ENCODE peak calls at places on chromosome 6, in eight cellular contexts. C is nephron progenitor cell; U is C1 segment of cervical spinal cord; W is PC-3; Q is foreskin fibroblast; E is GM12865; J is GM20000; I is activated naive CD4-positive, alpha-beta T cell. Y is an unnamed sample.

GRCh38 chr6:159761135-159761872 is 541 bp upstream of the ACAT2 start:
- DNase-seq in C (peak; percentile 47), U (no peak), W (peak; percentile 11), Q (peak; percentile 41), E (peak; percentile 30), J (peak; percentile 31), I (peak; percentile 26), Y (no peak)

GRCh38 chr6:93323630-93324029 is 95.7 kb downstream of the EPHA7 start:
- DNase-seq in C (no peak), U (no peak), W (no peak), Q (no peak), E (no peak), J (no peak), I (no peak), Y (no peak)

GRCh38 chr6:4953440-4953839 is 50.4 kb downstream of the RPP40 start:
- DNase-seq in C (no peak), U (no peak), W (no peak), Q (no peak), E (no peak), J (no peak), I (no peak), Y (no peak)

GRCh38 chr6:157952751-157953479 is 28.7 kb upstream of the SYNJ2 start:
- DNase-seq in C (no peak), U (no peak), W (peak; percentile 37), Q (peak; percentile 23), E (no peak), J (no peak), I (no peak), Y (no peak)

GRCh38 chr6:15296249-15296648 is 50.4 kb downstream of the JARID2 start:
- DNase-seq in C (no peak), U (no peak), W (no peak), Q (no peak), E (no peak), J (no peak), I (no peak), Y (no peak)

GRCh38 chr6:4270799-4271198 is 135.4 kb upstream of the ECI2 start:
- DNase-seq in C (no peak), U (no peak), W (peak; percentile 87), Q (peak; percentile 38), E (no peak), J (no peak), I (no peak), Y (peak; percentile 8)

GRCh38 chr6:54255881-54256280 is 52.4 kb upstream of the TINAG start:
- DNase-seq in C (no peak), U (no peak), W (no peak), Q (no peak), E (no peak), J (no peak), I (no peak), Y (no peak)

GRCh38 chr6:10511477-10511876 is 9.7 kb upstream of the GCNT2 start:
- DNase-seq in C (no peak), U (no peak), W (peak; percentile 53), Q (peak; percentile 19), E (no peak), J (no peak), I (no peak), Y (no peak)

GRCh38 chr6:164532546-164533362 is 776.7 kb downstream of the C6orf118 start:
- DNase-seq in C (peak; percentile 12), U (no peak), W (no peak), Q (no peak), E (no peak), J (no peak), I (no peak), Y (no peak)

GRCh38 chr6:144156334-144156733 is 6.0 kb downstream of the STX11 start:
- DNase-seq in C (no peak), U (no peak), W (no peak), Q (no peak), E (peak; percentile 33), J (peak; percentile 36), I (no peak), Y (no peak)

GRCh38 chr6:26053929-26054658 is 33.1 kb upstream of the HFE start:
- DNase-seq in C (no peak), U (no peak), W (peak; percentile 19), Q (peak; percentile 44), E (peak; percentile 25), J (no peak), I (no peak), Y (no peak)

GRCh38 chr6:73734843-73735453 is 38.9 kb downstream of the CD109 start:
- DNase-seq in C (no peak), U (no peak), W (no peak), Q (no peak), E (no peak), J (no peak), I (no peak), Y (no peak)

GRCh38 chr6:26022166-26022510 is 59.5 kb downstream of the TRIM38 start:
- DNase-seq in C (no peak), U (peak; percentile 40), W (peak; percentile 77), Q (peak; percentile 91), E (peak; percentile 89), J (peak; percentile 38), I (no peak), Y (peak; percentile 58)

GRCh38 chr6:166558156-166559025 is 28.1 kb downstream of the RAMACL start:
- DNase-seq in C (no peak), U (no peak), W (peak; percentile 10), Q (no peak), E (no peak), J (no peak), I (no peak), Y (no peak)

GRCh38 chr6:89818977-89819335 is 638 bp downstream of the MDN1 start:
- DNase-seq in C (no peak), U (no peak), W (peak; percentile 40), Q (peak; percentile 59), E (peak; percentile 48), J (no peak), I (no peak), Y (no peak)

GRCh38 chr6:5416250-5416649 is 154.9 kb downstream of the FARS2 start:
- DNase-seq in C (no peak), U (no peak), W (no peak), Q (peak; percentile 44), E (no peak), J (no peak), I (no peak), Y (no peak)

GRCh38 chr6:128456510-128457244 is 63.7 kb downstream of the PTPRK start:
- DNase-seq in C (no peak), U (no peak), W (no peak), Q (no peak), E (no peak), J (no peak), I (no peak), Y (no peak)

GRCh38 chr6:11363881-11364576 is 131.6 kb upstream of the NEDD9 start:
- DNase-seq in C (no peak), U (no peak), W (no peak), Q (no peak), E (peak; percentile 40), J (no peak), I (no peak), Y (no peak)

GRCh38 chr6:37624121-37624520 is 73.6 kb downstream of the MDGA1 start:
- DNase-seq in C (no peak), U (no peak), W (peak; percentile 67), Q (no peak), E (no peak), J (no peak), I (no peak), Y (no peak)

GRCh38 chr6:20839624-20840023 is 305.4 kb downstream of the CDKAL1 start:
- DNase-seq in C (no peak), U (no peak), W (no peak), Q (no peak), E (no peak), J (no peak), I (no peak), Y (no peak)

GRCh38 chr6:32151885-32152311 is at the start of gene PRRT1:
- DNase-seq in C (no peak), U (no peak), W (no peak), Q (peak; percentile 38), E (no peak), J (no peak), I (no peak), Y (no peak)

GRCh38 chr6:28729501-28730402 is 194.0 kb downstream of the TRIM27 start:
- DNase-seq in C (no peak), U (no peak), W (no peak), Q (no peak), E (no peak), J (no peak), I (no peak), Y (no peak)

GRCh38 chr6:3162565-3163247 is 5.4 kb upstream of the TUBB2A start:
- DNase-seq in C (peak; percentile 86), U (peak; percentile 71), W (peak; percentile 78), Q (peak; percentile 88), E (peak; percentile 81), J (peak; percentile 94), I (no peak), Y (no peak)

GRCh38 chr6:16774437-16774836 is 13.2 kb upstream of the ATXN1 start:
- DNase-seq in C (no peak), U (no peak), W (no peak), Q (no peak), E (no peak), J (no peak), I (no peak), Y (no peak)

GRCh38 chr6:105608711-105609374 is 206.0 kb upstream of the PREP start:
- DNase-seq in C (no peak), U (no peak), W (peak; percentile 84), Q (peak; percentile 83), E (no peak), J (no peak), I (no peak), Y (peak; percentile 88)

GRCh38 chr6:104182811-104183210 is 676.9 kb downstream of the HACE1 start:
- DNase-seq in C (no peak), U (peak; percentile 20), W (peak; percentile 1), Q (peak; percentile 56), E (no peak), J (no peak), I (no peak), Y (peak; percentile 95)

GRCh38 chr6:42783876-42784738 is 2.3 kb downstream of the BICRAL start:
- DNase-seq in C (no peak), U (no peak), W (peak; percentile 21), Q (no peak), E (peak; percentile 18), J (no peak), I (no peak), Y (no peak)

GRCh38 chr6:92810913-92811312 is 608.4 kb downstream of the EPHA7 start:
- DNase-seq in C (peak; percentile 54), U (no peak), W (peak; percentile 41), Q (peak; percentile 9), E (peak; percentile 78), J (peak; percentile 42), I (no peak), Y (peak; percentile 6)

GRCh38 chr6:150695652-150696051 is 96.0 kb downstream of the PLEKHG1 start:
- DNase-seq in C (no peak), U (no peak), W (peak; percentile 20), Q (peak; percentile 9), E (no peak), J (no peak), I (no peak), Y (no peak)

GRCh38 chr6:165218816-165219215 is 90.6 kb downstream of the C6orf118 start:
- DNase-seq in C (no peak), U (no peak), W (peak; percentile 79), Q (peak; percentile 1), E (no peak), J (no peak), I (no peak), Y (peak; percentile 62)

GRCh38 chr6:148200302-148200701 is 142.3 kb upstream of the SASH1 start:
- DNase-seq in C (no peak), U (no peak), W (no peak), Q (no peak), E (no peak), J (no peak), I (no peak), Y (no peak)

Y was measured in HS-5.